ENCODE peak calls at places on chromosomes 11 and 22, in six cellular contexts. A is neural progenitor cell, H is left ventricle myocardium inferior, U is psoas muscle, J is colonic mucosa, S is H1. P is an unnamed sample.

GRCh38 chr11:81089242-81089641 is 1644.4 kb downstream of the FAM181B start:
- DNase-seq in H (no peak), U (no peak), A (no peak), S (no peak), J (no peak), P (no peak)

GRCh38 chr22:45587638-45588481 is 83.8 kb upstream of the ATXN10 start:
- DNase-seq in S (no peak), J (no peak), H (no peak), U (peak), A (no peak), P (no peak)

GRCh38 chr22:30731658-30732057 is 37.0 kb downstream of the OSBP2 start:
- DNase-seq in U (no peak), A (no peak), S (no peak), H (no peak), J (no peak), P (no peak)

GRCh38 chr11:72406536-72407507 is 27.5 kb downstream of the CLPB start:
- DNase-seq in U (no peak), H (no peak), J (no peak), S (no peak), A (no peak), P (no peak)

GRCh38 chr22:50627452-50627913 is 469 bp downstream of the ARSA start:
- DNase-seq in J (peak), S (no peak), U (no peak), A (peak), H (no peak), P (no peak)

GRCh38 chr11:838441-839279 is 3.7 kb downstream of the POLR2L start:
- DNase-seq in S (no peak), H (no peak), U (no peak), J (peak), A (peak), P (no peak)

GRCh38 chr11:109423114-109423859 is 1.3 kb downstream of the C11orf87 start:
- DNase-seq in U (peak), H (no peak), S (peak), J (no peak), A (peak), P (no peak)

GRCh38 chr11:17548444-17548843 is 1.4 kb downstream of the OTOG start:
- DNase-seq in S (no peak), H (no peak), A (peak), U (no peak), J (no peak), P (no peak)

GRCh38 chr11:121024989-121025388 is 1.1 kb downstream of the TBCEL start:
- DNase-seq in S (no peak), J (no peak), A (no peak), H (no peak), U (no peak), P (no peak)

GRCh38 chr11:31160504-31161422 is 208.8 kb downstream of the DCDC1 start:
- DNase-seq in J (no peak), A (peak), S (no peak), U (no peak), H (no peak), P (no peak)

GRCh38 chr11:102528618-102529017 is 1.9 kb downstream of the MMP7 start:
- DNase-seq in S (no peak), A (no peak), J (no peak), H (no peak), U (no peak), P (no peak)

GRCh38 chr11:116828632-116829524 is 829 bp upstream of the APOC3 start:
- DNase-seq in J (no peak), A (no peak), S (no peak), H (no peak), U (no peak), P (no peak)

GRCh38 chr11:74932797-74933196 is 16.1 kb downstream of the XRRA1 start:
- DNase-seq in U (no peak), S (no peak), J (no peak), H (no peak), A (no peak), P (peak)

GRCh38 chr11:124467376-124468061 is 22.0 kb upstream of the OR8B8 start:
- DNase-seq in U (no peak), A (no peak), J (no peak), S (no peak), H (no peak), P (no peak)

GRCh38 chr11:26719289-26719688 is 2.6 kb downstream of the SLC5A12 start:
- DNase-seq in U (no peak), S (no peak), H (no peak), A (peak), J (no peak), P (no peak)

GRCh38 chr11:110858556-110858921 is 146.3 kb upstream of the ARHGAP20 start:
- DNase-seq in A (no peak), J (peak), H (peak), U (peak), S (no peak), P (no peak)

GRCh38 chr11:63610604-63611394 is 3.4 kb downstream of the PLAAT3 start:
- DNase-seq in H (no peak), J (no peak), S (peak), A (peak), U (no peak), P (no peak)

GRCh38 chr22:25987948-25988347 is 181.3 kb upstream of the SEZ6L start:
- DNase-seq in S (no peak), H (no peak), A (no peak), J (no peak), U (no peak), P (no peak)

GRCh38 chr11:114156766-114157165 is 97.3 kb downstream of the ZBTB16 start:
- DNase-seq in J (no peak), H (no peak), U (peak), A (no peak), S (no peak), P (no peak)

GRCh38 chr11:65709661-65710060 is 2.4 kb upstream of the KAT5 start:
- DNase-seq in U (no peak), S (no peak), J (no peak), H (no peak), A (no peak), P (no peak)

GRCh38 chr11:65710424-65710823 is 1.6 kb upstream of the KAT5 start:
- DNase-seq in U (no peak), S (no peak), J (no peak), H (no peak), A (no peak), P (no peak)

GRCh38 chr11:65713212-65713969 is 1.3 kb downstream of the KAT5 start:
- DNase-seq in A (no peak), J (no peak), S (no peak), H (no peak), U (no peak), P (no peak)

GRCh38 chr11:65712633-65713076 is 603 bp downstream of the KAT5 start:
- DNase-seq in H (no peak), U (no peak), S (no peak), A (no peak), J (no peak), P (no peak)

GRCh38 chr11:65711785-65712632 is at the start of gene KAT5:
- DNase-seq in A (peak), H (peak), J (peak), U (peak), S (peak), P (peak)
- TF ChIP-seq CTCF in A (peak), H (peak), J (peak), U (peak), S (peak), P (peak)

GRCh38 chr22:41587347-41587723 is 2.3 kb downstream of the PMM1 start:
- DNase-seq in J (no peak), U (no peak), H (no peak), S (no peak), A (no peak), P (no peak)
- H3K4me3 ChIP-seq in J (peak), U (no peak), H (no peak), S (no peak), A (no peak), P (no peak)

DNA sequence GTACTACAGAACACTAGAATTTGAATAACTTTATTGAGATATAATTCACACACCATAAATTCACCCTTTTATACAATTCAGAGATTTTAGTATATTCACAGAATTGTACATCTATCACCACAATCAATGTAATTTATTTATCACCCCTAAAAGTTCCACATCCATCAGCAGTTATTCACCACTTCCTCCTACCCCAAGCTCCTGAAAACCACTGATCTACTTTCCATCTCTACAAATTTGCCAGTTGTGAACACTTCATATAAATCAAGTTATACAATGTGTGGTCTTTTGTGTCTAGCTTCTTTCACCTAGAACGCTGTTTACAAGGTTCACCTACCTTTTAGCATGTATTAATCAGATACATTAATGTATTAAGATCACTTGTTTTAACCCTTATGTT is 179.6 kb downstream of the TTC28 start:
- DNase-seq in J (no peak), A (no peak), U (no peak), H (no peak), S (no peak), P (no peak)
- TF ChIP-seq CTCF in J (no peak), A (no peak), U (no peak), H (no peak), S (no peak), P (no peak)

GRCh38 chr22:23204125-23204488 is 23.8 kb downstream of the BCR start:
- DNase-seq in H (no peak), J (no peak), A (no peak), S (no peak), U (no peak), P (no peak)
- H3K4me3 ChIP-seq in H (no peak), J (no peak), A (no peak), S (no peak), U (no peak), P (no peak)

GRCh38 chr11:78470861-78471442 is 53.3 kb upstream of the GAB2 start:
- DNase-seq in J (no peak), U (no peak), H (no peak), A (no peak), S (no peak), P (no peak)
- TF ChIP-seq CTCF in J (no peak), U (no peak), H (no peak), A (no peak), S (no peak), P (no peak)

GRCh38 chr22:36493690-36494110 is 12.3 kb upstream of the TXN2 start:
- DNase-seq in A (no peak), J (peak), U (no peak), H (peak), S (no peak), P (no peak)
- H3K4me3 ChIP-seq in A (no peak), J (no peak), U (no peak), H (no peak), S (no peak), P (no peak)

GRCh38 chr11:76566811-76567210 is 103.7 kb downstream of the LRRC32 start:
- DNase-seq in U (no peak), S (no peak), H (no peak), A (no peak), J (no peak), P (no peak)

GRCh38 chr11:76567261-76567660 is 103.3 kb downstream of the LRRC32 start:
- DNase-seq in H (no peak), A (no peak), U (no peak), S (no peak), J (no peak), P (no peak)

GRCh38 chr11:76562541-76562940 is 108.0 kb downstream of the LRRC32 start:
- DNase-seq in H (no peak), S (no peak), U (no peak), J (no peak), A (no peak), P (no peak)

GRCh38 chr11:76561245-76561644 is 109.3 kb downstream of the LRRC32 start:
- DNase-seq in A (no peak), H (no peak), J (no peak), U (no peak), S (no peak), P (no peak)

GRCh38 chr11:76564400-76564799 is 106.1 kb downstream of the LRRC32 start:
- DNase-seq in H (no peak), S (no peak), J (no peak), U (no peak), A (no peak), P (no peak)
- TF ChIP-seq CTCF in H (peak), S (no peak), J (no peak), U (no peak), A (no peak), P (no peak)

DNA sequence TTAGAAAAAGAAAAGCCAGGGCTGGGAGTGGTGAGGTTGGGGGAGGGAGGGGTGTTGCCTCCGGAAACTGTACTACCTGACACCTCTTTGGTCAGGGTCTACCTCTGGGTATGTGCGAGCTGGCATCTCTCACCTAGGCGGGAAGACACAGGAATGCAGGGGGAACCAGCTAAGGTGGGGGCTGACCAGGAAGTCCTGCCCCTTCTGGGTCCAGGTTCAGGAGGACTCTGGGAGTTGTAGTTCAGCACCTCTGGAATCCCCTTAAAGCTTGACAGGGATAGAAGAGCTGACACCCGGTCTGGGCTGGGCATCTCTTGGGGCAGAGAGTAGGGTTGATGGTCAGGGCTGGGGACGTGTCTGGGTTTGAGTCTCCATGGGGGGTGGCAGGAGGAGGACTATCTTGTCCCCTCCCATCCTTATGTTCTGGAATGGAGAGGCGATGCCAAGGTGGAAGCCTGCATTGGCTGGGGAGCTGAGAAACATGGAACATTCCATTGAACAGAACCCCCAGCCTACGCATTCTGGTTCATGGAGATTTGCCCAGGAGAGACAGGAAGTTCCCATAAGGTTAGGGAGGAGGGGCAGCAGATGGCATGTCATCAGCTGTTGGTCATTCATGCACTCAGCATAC is 2.1 kb upstream of the KIAA1671 start:
- DNase-seq in U (no peak), A (peak), H (no peak), J (no peak), S (peak), P (no peak)
- H3K4me3 ChIP-seq in U (no peak), A (peak), H (no peak), J (no peak), S (no peak), P (no peak)